ENCODE peak calls at places on chromosomes 13 and 19, in ten cellular contexts. One of them, this sample, is unnamed.

GRCh38 chr13:80074143-80074752 is 266.7 kb downstream of the SPRY2 start:
- DNase-seq in upper lobe of right lung: no peak
- DNase-seq in CD8-positive, alpha-beta T cell: no peak
- DNase-seq in heart right ventricle: no peak
- DNase-seq in stomach: no peak
- DNase-seq in adrenal gland: no peak
- DNase-seq in SK-N-SH: no peak
- DNase-seq in RWPE2: no peak
- DNase-seq in left ventricle myocardium inferior: no peak
- DNase-seq in neural progenitor cell: no peak
- DNase-seq in this sample: no peak

GRCh38 chr13:91211548-91211947 is 135.9 kb upstream of the MIR17HG start:
- DNase-seq in upper lobe of right lung: no peak
- DNase-seq in CD8-positive, alpha-beta T cell: no peak
- DNase-seq in heart right ventricle: no peak
- DNase-seq in stomach: no peak
- DNase-seq in adrenal gland: no peak
- DNase-seq in SK-N-SH: no peak
- DNase-seq in RWPE2: no peak
- DNase-seq in left ventricle myocardium inferior: no peak
- DNase-seq in neural progenitor cell: no peak
- DNase-seq in this sample: no peak

GRCh38 chr13:104416973-104417372 is 1350.8 kb upstream of the SLC10A2 start:
- DNase-seq in upper lobe of right lung: no peak
- DNase-seq in CD8-positive, alpha-beta T cell: no peak
- DNase-seq in heart right ventricle: no peak
- DNase-seq in stomach: no peak
- DNase-seq in adrenal gland: no peak
- DNase-seq in SK-N-SH: no peak
- DNase-seq in RWPE2: no peak
- DNase-seq in left ventricle myocardium inferior: no peak
- DNase-seq in neural progenitor cell: no peak
- DNase-seq in this sample: no peak

GRCh38 chr19:48258350-48258749 is 2.6 kb upstream of the CARD8 start:
- DNase-seq in upper lobe of right lung: no peak
- DNase-seq in CD8-positive, alpha-beta T cell: peak; percentile 51
- DNase-seq in heart right ventricle: no peak
- DNase-seq in stomach: no peak
- DNase-seq in adrenal gland: no peak
- DNase-seq in SK-N-SH: no peak
- DNase-seq in RWPE2: no peak
- DNase-seq in left ventricle myocardium inferior: no peak
- DNase-seq in neural progenitor cell: no peak
- DNase-seq in this sample: no peak

GRCh38 chr13:99346328-99347070 is 39.3 kb upstream of the GPR183 start:
- DNase-seq in upper lobe of right lung: no peak
- DNase-seq in CD8-positive, alpha-beta T cell: no peak
- DNase-seq in heart right ventricle: no peak
- DNase-seq in stomach: no peak
- DNase-seq in adrenal gland: no peak
- DNase-seq in SK-N-SH: no peak
- DNase-seq in RWPE2: no peak
- DNase-seq in left ventricle myocardium inferior: no peak
- DNase-seq in neural progenitor cell: no peak
- DNase-seq in this sample: no peak

GRCh38 chr13:46908511-46908910 is 11.7 kb upstream of the HTR2A start:
- DNase-seq in upper lobe of right lung: no peak
- DNase-seq in CD8-positive, alpha-beta T cell: no peak
- DNase-seq in heart right ventricle: no peak
- DNase-seq in stomach: no peak
- DNase-seq in adrenal gland: no peak
- DNase-seq in SK-N-SH: no peak
- DNase-seq in RWPE2: no peak
- DNase-seq in left ventricle myocardium inferior: no peak
- DNase-seq in neural progenitor cell: no peak
- DNase-seq in this sample: no peak

GRCh38 chr19:29259153-29259552 is 46.2 kb upstream of the UQCRFS1 start:
- DNase-seq in upper lobe of right lung: no peak
- DNase-seq in CD8-positive, alpha-beta T cell: peak; percentile 32
- DNase-seq in heart right ventricle: no peak
- DNase-seq in stomach: no peak
- DNase-seq in adrenal gland: no peak
- DNase-seq in SK-N-SH: no peak
- DNase-seq in RWPE2: no peak
- DNase-seq in left ventricle myocardium inferior: no peak
- DNase-seq in neural progenitor cell: peak; percentile 20
- DNase-seq in this sample: no peak

GRCh38 chr19:13018037-13018914 is 23.0 kb downstream of the NFIX start:
- DNase-seq in upper lobe of right lung: peak; percentile 85
- DNase-seq in CD8-positive, alpha-beta T cell: no peak
- DNase-seq in heart right ventricle: peak; percentile 75
- DNase-seq in stomach: peak; percentile 68
- DNase-seq in adrenal gland: peak; percentile 65
- DNase-seq in SK-N-SH: peak; percentile 89
- DNase-seq in RWPE2: no peak
- DNase-seq in left ventricle myocardium inferior: peak; percentile 79
- DNase-seq in neural progenitor cell: peak; percentile 64
- DNase-seq in this sample: no peak

GRCh38 chr13:91133941-91134772 is 213.3 kb upstream of the MIR17HG start:
- DNase-seq in upper lobe of right lung: no peak
- DNase-seq in CD8-positive, alpha-beta T cell: no peak
- DNase-seq in heart right ventricle: peak; percentile 48
- DNase-seq in stomach: peak; percentile 42
- DNase-seq in adrenal gland: peak; percentile 39
- DNase-seq in SK-N-SH: peak; percentile 37
- DNase-seq in RWPE2: no peak
- DNase-seq in left ventricle myocardium inferior: no peak
- DNase-seq in neural progenitor cell: peak; percentile 60
- DNase-seq in this sample: peak; percentile 33

GRCh38 chr19:30065680-30066606 is 123.9 kb downstream of the URI1 start:
- DNase-seq in upper lobe of right lung: no peak
- DNase-seq in CD8-positive, alpha-beta T cell: no peak
- DNase-seq in heart right ventricle: no peak
- DNase-seq in stomach: peak; percentile 23
- DNase-seq in adrenal gland: no peak
- DNase-seq in SK-N-SH: peak; percentile 16
- DNase-seq in RWPE2: no peak
- DNase-seq in left ventricle myocardium inferior: no peak
- DNase-seq in neural progenitor cell: no peak
- DNase-seq in this sample: no peak

GRCh38 chr13:97119899-97120745 is 102.0 kb upstream of the MBNL2 start:
- DNase-seq in upper lobe of right lung: no peak
- DNase-seq in CD8-positive, alpha-beta T cell: no peak
- DNase-seq in heart right ventricle: no peak
- DNase-seq in stomach: no peak
- DNase-seq in adrenal gland: no peak
- DNase-seq in SK-N-SH: no peak
- DNase-seq in RWPE2: no peak
- DNase-seq in left ventricle myocardium inferior: no peak
- DNase-seq in neural progenitor cell: no peak
- DNase-seq in this sample: no peak

GRCh38 chr19:22619371-22619770 is 14.8 kb upstream of the ZNF492 start:
- DNase-seq in upper lobe of right lung: peak; percentile 9
- DNase-seq in CD8-positive, alpha-beta T cell: no peak
- DNase-seq in heart right ventricle: peak; percentile 42
- DNase-seq in stomach: no peak
- DNase-seq in adrenal gland: no peak
- DNase-seq in SK-N-SH: no peak
- DNase-seq in RWPE2: no peak
- DNase-seq in left ventricle myocardium inferior: no peak
- DNase-seq in neural progenitor cell: no peak
- DNase-seq in this sample: no peak

GRCh38 chr13:42750858-42751257 is 30.5 kb upstream of the FAM216B start:
- DNase-seq in upper lobe of right lung: no peak
- DNase-seq in CD8-positive, alpha-beta T cell: no peak
- DNase-seq in heart right ventricle: no peak
- DNase-seq in stomach: no peak
- DNase-seq in adrenal gland: no peak
- DNase-seq in SK-N-SH: no peak
- DNase-seq in RWPE2: no peak
- DNase-seq in left ventricle myocardium inferior: no peak
- DNase-seq in neural progenitor cell: no peak
- DNase-seq in this sample: no peak

GRCh38 chr13:110485604-110486003 is 75.9 kb downstream of the RAB20 start:
- DNase-seq in upper lobe of right lung: no peak
- DNase-seq in CD8-positive, alpha-beta T cell: no peak
- DNase-seq in heart right ventricle: no peak
- DNase-seq in stomach: no peak
- DNase-seq in adrenal gland: no peak
- DNase-seq in SK-N-SH: no peak
- DNase-seq in RWPE2: no peak
- DNase-seq in left ventricle myocardium inferior: no peak
- DNase-seq in neural progenitor cell: peak; percentile 83
- DNase-seq in this sample: no peak

DNA sequence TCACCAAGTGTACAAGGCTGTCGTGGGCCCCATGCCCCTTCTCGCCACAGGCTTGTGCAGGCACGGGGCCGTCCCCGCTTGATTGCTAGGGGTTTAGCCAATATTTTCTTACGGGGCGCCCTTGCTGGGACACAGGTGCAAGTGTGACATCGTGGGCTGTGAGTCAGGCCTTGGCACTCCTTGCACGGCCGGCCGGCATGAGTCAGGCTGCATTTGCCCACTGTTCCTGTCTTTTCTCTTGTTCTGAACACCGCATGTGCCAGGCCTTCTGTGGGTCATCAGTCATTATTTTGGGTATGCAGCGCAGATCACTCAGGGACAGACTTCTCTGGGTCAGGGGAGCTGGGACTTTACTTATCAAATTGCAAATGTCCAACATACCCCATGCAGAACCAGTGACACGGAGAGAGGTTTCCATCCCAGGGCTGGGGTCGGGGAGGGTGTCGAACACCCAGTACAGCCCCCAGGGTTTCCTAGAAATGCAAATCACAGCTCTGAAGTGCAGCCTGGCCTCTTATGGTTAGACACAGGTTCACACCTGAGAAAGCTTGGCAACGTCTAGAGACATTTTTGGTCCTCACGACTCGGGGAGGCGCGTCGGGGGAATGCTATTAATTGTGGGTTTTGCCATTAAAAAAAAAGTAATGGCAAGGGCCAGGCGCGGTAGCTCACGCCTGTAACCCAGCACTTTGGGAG is 22.5 kb upstream of the KLF2 start:
- DNase-seq in upper lobe of right lung: no peak
- DNase-seq in CD8-positive, alpha-beta T cell: no peak
- DNase-seq in heart right ventricle: no peak
- DNase-seq in stomach: peak; percentile 70
- DNase-seq in adrenal gland: peak; percentile 75
- DNase-seq in SK-N-SH: no peak
- DNase-seq in RWPE2: no peak
- DNase-seq in left ventricle myocardium inferior: no peak
- DNase-seq in neural progenitor cell: no peak
- DNase-seq in this sample: no peak
- H3K4me3 ChIP-seq in upper lobe of right lung: no peak overlapping the region
- H3K4me3 ChIP-seq in CD8-positive, alpha-beta T cell: no peak overlapping the region
- H3K4me3 ChIP-seq in heart right ventricle: no peak overlapping the region
- H3K4me3 ChIP-seq in stomach: no peak overlapping the region
- H3K4me3 ChIP-seq in adrenal gland: no peak overlapping the region
- H3K4me3 ChIP-seq in SK-N-SH: no peak overlapping the region
- H3K4me3 ChIP-seq in RWPE2: no peak overlapping the region
- H3K4me3 ChIP-seq in left ventricle myocardium inferior: no peak overlapping the region
- H3K4me3 ChIP-seq in neural progenitor cell: no peak overlapping the region
- H3K4me3 ChIP-seq in this sample: no peak overlapping the region

GRCh38 chr19:32231691-32232090 is 113.7 kb upstream of the ZNF507 start:
- DNase-seq in upper lobe of right lung: no peak
- DNase-seq in CD8-positive, alpha-beta T cell: no peak
- DNase-seq in heart right ventricle: no peak
- DNase-seq in stomach: no peak
- DNase-seq in adrenal gland: no peak
- DNase-seq in SK-N-SH: no peak
- DNase-seq in RWPE2: no peak
- DNase-seq in left ventricle myocardium inferior: no peak
- DNase-seq in neural progenitor cell: no peak
- DNase-seq in this sample: no peak

GRCh38 chr19:32233885-32234284 is 111.5 kb upstream of the ZNF507 start:
- DNase-seq in upper lobe of right lung: peak; percentile 49
- DNase-seq in CD8-positive, alpha-beta T cell: no peak
- DNase-seq in heart right ventricle: no peak
- DNase-seq in stomach: no peak
- DNase-seq in adrenal gland: no peak
- DNase-seq in SK-N-SH: no peak
- DNase-seq in RWPE2: no peak
- DNase-seq in left ventricle myocardium inferior: no peak
- DNase-seq in neural progenitor cell: no peak
- DNase-seq in this sample: no peak

GRCh38 chr19:32232449-32232848 is 113.0 kb upstream of the ZNF507 start:
- DNase-seq in upper lobe of right lung: no peak
- DNase-seq in CD8-positive, alpha-beta T cell: no peak
- DNase-seq in heart right ventricle: no peak
- DNase-seq in stomach: no peak
- DNase-seq in adrenal gland: no peak
- DNase-seq in SK-N-SH: no peak
- DNase-seq in RWPE2: no peak
- DNase-seq in left ventricle myocardium inferior: no peak
- DNase-seq in neural progenitor cell: no peak
- DNase-seq in this sample: no peak

GRCh38 chr19:32233091-32233490 is 112.3 kb upstream of the ZNF507 start:
- DNase-seq in upper lobe of right lung: peak; percentile 52
- DNase-seq in CD8-positive, alpha-beta T cell: no peak
- DNase-seq in heart right ventricle: no peak
- DNase-seq in stomach: no peak
- DNase-seq in adrenal gland: no peak
- DNase-seq in SK-N-SH: no peak
- DNase-seq in RWPE2: no peak
- DNase-seq in left ventricle myocardium inferior: no peak
- DNase-seq in neural progenitor cell: no peak
- DNase-seq in this sample: no peak

GRCh38 chr19:32234663-32235217 is 110.7 kb upstream of the ZNF507 start:
- DNase-seq in upper lobe of right lung: no peak
- DNase-seq in CD8-positive, alpha-beta T cell: no peak
- DNase-seq in heart right ventricle: no peak
- DNase-seq in stomach: no peak
- DNase-seq in adrenal gland: no peak
- DNase-seq in SK-N-SH: no peak
- DNase-seq in RWPE2: no peak
- DNase-seq in left ventricle myocardium inferior: no peak
- DNase-seq in neural progenitor cell: no peak
- DNase-seq in this sample: no peak
- H3K27ac ChIP-seq in upper lobe of right lung: no peak overlapping the region
- H3K27ac ChIP-seq in CD8-positive, alpha-beta T cell: no peak overlapping the region
- H3K27ac ChIP-seq in heart right ventricle: no peak overlapping the region
- H3K27ac ChIP-seq in stomach: no peak overlapping the region
- H3K27ac ChIP-seq in adrenal gland: no peak overlapping the region
- H3K27ac ChIP-seq in SK-N-SH: no peak overlapping the region
- H3K27ac ChIP-seq in RWPE2: no peak overlapping the region
- H3K27ac ChIP-seq in left ventricle myocardium inferior: no peak overlapping the region
- H3K27ac ChIP-seq in neural progenitor cell: no peak overlapping the region
- H3K27ac ChIP-seq in this sample: no peak overlapping the region

GRCh38 chr19:50870417-50871089 is 2.7 kb upstream of the KLK2 start:
- DNase-seq in upper lobe of right lung: no peak
- DNase-seq in CD8-positive, alpha-beta T cell: no peak
- DNase-seq in heart right ventricle: no peak
- DNase-seq in stomach: no peak
- DNase-seq in adrenal gland: peak; percentile 18
- DNase-seq in SK-N-SH: peak; percentile 80
- DNase-seq in RWPE2: no peak
- DNase-seq in left ventricle myocardium inferior: no peak
- DNase-seq in neural progenitor cell: peak; percentile 5
- DNase-seq in this sample: no peak
- H3K4me3 ChIP-seq in upper lobe of right lung: no peak overlapping the region
- H3K4me3 ChIP-seq in CD8-positive, alpha-beta T cell: no peak overlapping the region
- H3K4me3 ChIP-seq in heart right ventricle: no peak overlapping the region
- H3K4me3 ChIP-seq in stomach: no peak overlapping the region
- H3K4me3 ChIP-seq in adrenal gland: no peak overlapping the region
- H3K4me3 ChIP-seq in SK-N-SH: no peak overlapping the region
- H3K4me3 ChIP-seq in RWPE2: no peak overlapping the region
- H3K4me3 ChIP-seq in left ventricle myocardium inferior: no peak overlapping the region
- H3K4me3 ChIP-seq in neural progenitor cell: no peak overlapping the region
- H3K4me3 ChIP-seq in this sample: no peak overlapping the region

GRCh38 chr19:46878613-46879375 is 18.0 kb downstream of the ARHGAP35 start:
- DNase-seq in upper lobe of right lung: no peak
- DNase-seq in CD8-positive, alpha-beta T cell: no peak
- DNase-seq in heart right ventricle: no peak
- DNase-seq in stomach: no peak
- DNase-seq in adrenal gland: no peak
- DNase-seq in SK-N-SH: no peak
- DNase-seq in RWPE2: no peak
- DNase-seq in left ventricle myocardium inferior: no peak
- DNase-seq in neural progenitor cell: no peak
- DNase-seq in this sample: no peak
- H3K27ac ChIP-seq in upper lobe of right lung: no peak overlapping the region
- H3K27ac ChIP-seq in CD8-positive, alpha-beta T cell: no peak overlapping the region
- H3K27ac ChIP-seq in heart right ventricle: no peak overlapping the region
- H3K27ac ChIP-seq in stomach: no peak overlapping the region
- H3K27ac ChIP-seq in adrenal gland: no peak overlapping the region
- H3K27ac ChIP-seq in SK-N-SH: no peak overlapping the region
- H3K27ac ChIP-seq in RWPE2: peak overlapping the region; percentile 57
- H3K27ac ChIP-seq in left ventricle myocardium inferior: peak overlapping the region; percentile 17
- H3K27ac ChIP-seq in neural progenitor cell: no peak overlapping the region
- H3K27ac ChIP-seq in this sample: no peak overlapping the region

This sample was measured in HL-60.